ENCODE peak calls at places on chromosomes 12 and 14, in four cellular contexts. One of them, this sample, is unnamed.

GRCh38 chr14:94051115-94051514 is 25.0 kb downstream of the OTUB2 start:
- DNase-seq in H1: no peak
- DNase-seq in H9: peak
- DNase-seq in IMR-90: peak
- DNase-seq in this sample: peak

GRCh38 chr12:47817272-47818006 is 2.3 kb downstream of the HDAC7 start:
- DNase-seq in IMR-90: no peak
- DNase-seq in H9: no peak
- DNase-seq in H1: no peak
- DNase-seq in this sample: no peak

GRCh38 chr12:130765186-130765659 is 49.1 kb upstream of the RIMBP2 start:
- DNase-seq in H1: no peak
- DNase-seq in IMR-90: peak
- DNase-seq in H9: no peak
- DNase-seq in this sample: peak

GRCh38 chr12:21656931-21657335 is 709 bp downstream of the LDHB start:
- DNase-seq in IMR-90: peak
- DNase-seq in H1: no peak
- DNase-seq in H9: peak
- DNase-seq in this sample: peak

GRCh38 chr14:69090187-69090789 is 62.6 kb downstream of the DCAF5 start:
- DNase-seq in H9: peak
- DNase-seq in IMR-90: peak
- DNase-seq in H1: no peak
- DNase-seq in this sample: peak

GRCh38 chr12:56772625-56773024 is 9.5 kb downstream of the HSD17B6 start:
- DNase-seq in H9: no peak
- DNase-seq in IMR-90: no peak
- DNase-seq in H1: no peak
- DNase-seq in this sample: no peak

GRCh38 chr12:32568241-32568640 is 110.9 kb upstream of the DNM1L start:
- DNase-seq in IMR-90: peak
- DNase-seq in H1: no peak
- DNase-seq in H9: no peak
- DNase-seq in this sample: peak

GRCh38 chr14:22556021-22556989 is 32.7 kb downstream of the DAD1 start:
- DNase-seq in IMR-90: peak
- DNase-seq in H1: no peak
- DNase-seq in H9: no peak
- DNase-seq in this sample: no peak

GRCh38 chr14:91554535-91555332 is 44.6 kb upstream of the PPP4R3A start:
- DNase-seq in H1: no peak
- DNase-seq in IMR-90: no peak
- DNase-seq in H9: no peak
- DNase-seq in this sample: peak

GRCh38 chr14:72000907-72001306 is 68.7 kb downstream of the RGS6 start:
- DNase-seq in IMR-90: no peak
- DNase-seq in H9: no peak
- DNase-seq in H1: no peak
- DNase-seq in this sample: no peak

GRCh38 chr12:10503460-10503859 is 2.2 kb upstream of the EIF2S3B start:
- DNase-seq in H9: no peak
- DNase-seq in IMR-90: no peak
- DNase-seq in H1: no peak
- DNase-seq in this sample: no peak

GRCh38 chr12:103301642-103302620 is 193.8 kb downstream of the C12orf42 start:
- DNase-seq in H9: peak
- DNase-seq in H1: peak
- DNase-seq in IMR-90: no peak
- DNase-seq in this sample: peak

GRCh38 chr12:99983721-99984258 is 946 bp downstream of the ANKS1B start:
- DNase-seq in IMR-90: no peak
- DNase-seq in H9: peak
- DNase-seq in H1: peak
- DNase-seq in this sample: peak

GRCh38 chr12:26833692-26834168 is 736 bp upstream of the ITPR2 start:
- DNase-seq in IMR-90: peak
- DNase-seq in H9: peak
- DNase-seq in H1: peak
- DNase-seq in this sample: peak

GRCh38 chr12:1644523-1645438 is 15.8 kb downstream of the WNT5B start:
- DNase-seq in H1: no peak
- DNase-seq in H9: no peak
- DNase-seq in IMR-90: peak
- DNase-seq in this sample: no peak

GRCh38 chr14:52078093-52078492 is 9.2 kb upstream of the NID2 start:
- DNase-seq in H9: no peak
- DNase-seq in IMR-90: peak
- DNase-seq in H1: no peak
- DNase-seq in this sample: no peak

GRCh38 chr14:95215094-95215493 is 57.8 kb upstream of the DICER1 start:
- DNase-seq in H9: no peak
- DNase-seq in IMR-90: no peak
- DNase-seq in H1: no peak
- DNase-seq in this sample: no peak

GRCh38 chr12:43284441-43284840 is 267.6 kb downstream of the ADAMTS20 start:
- DNase-seq in H9: no peak
- DNase-seq in IMR-90: no peak
- DNase-seq in H1: no peak
- DNase-seq in this sample: no peak

GRCh38 chr12:75553865-75554555 is 42.6 kb upstream of the KRR1 start:
- DNase-seq in H9: no peak
- DNase-seq in IMR-90: peak
- DNase-seq in H1: no peak
- DNase-seq in this sample: peak

GRCh38 chr12:100574262-100575074 is 984 bp downstream of the GAS2L3 start:
- DNase-seq in H9: peak
- DNase-seq in H1: no peak
- DNase-seq in IMR-90: no peak
- DNase-seq in this sample: peak

GRCh38 chr14:68384335-68384734 is 408.5 kb downstream of the ZFP36L1 start:
- DNase-seq in H9: no peak
- DNase-seq in H1: no peak
- DNase-seq in IMR-90: no peak
- DNase-seq in this sample: no peak

GRCh38 chr12:75632452-75632851 is 121.0 kb upstream of the KRR1 start:
- DNase-seq in IMR-90: no peak
- DNase-seq in H1: no peak
- DNase-seq in H9: no peak
- DNase-seq in this sample: no peak

GRCh38 chr14:71694888-71695505 is 237.2 kb upstream of the RGS6 start:
- DNase-seq in H1: no peak
- DNase-seq in IMR-90: no peak
- DNase-seq in H9: no peak
- DNase-seq in this sample: no peak

GRCh38 chr14:55814064-55814463 is 234.1 kb downstream of the KTN1 start:
- DNase-seq in H1: no peak
- DNase-seq in H9: no peak
- DNase-seq in IMR-90: peak
- DNase-seq in this sample: no peak

GRCh38 chr14:52998376-52999010 is 47.6 kb upstream of the FERMT2 start:
- DNase-seq in H9: no peak
- DNase-seq in IMR-90: peak
- DNase-seq in H1: no peak
- DNase-seq in this sample: no peak

GRCh38 chr12:12927211-12928079 is 24.5 kb downstream of the GPRC5D start:
- DNase-seq in H9: no peak
- DNase-seq in H1: peak
- DNase-seq in IMR-90: peak
- DNase-seq in this sample: peak

GRCh38 chr14:81638656-81639055 is 105.0 kb upstream of the SEL1L start:
- DNase-seq in IMR-90: no peak
- DNase-seq in H9: no peak
- DNase-seq in H1: no peak
- DNase-seq in this sample: no peak

GRCh38 chr12:83807906-83808305 is 1104.7 kb downstream of the SLC6A15 start:
- DNase-seq in H1: no peak
- DNase-seq in IMR-90: no peak
- DNase-seq in H9: no peak
- DNase-seq in this sample: no peak

GRCh38 chr14:50763386-50764007 is 67.5 kb downstream of the NIN start:
- DNase-seq in H1: no peak
- DNase-seq in H9: no peak
- DNase-seq in IMR-90: peak
- DNase-seq in this sample: no peak

GRCh38 chr12:5155866-5156265 is 112.2 kb downstream of the KCNA5 start:
- DNase-seq in H9: no peak
- DNase-seq in IMR-90: no peak
- DNase-seq in H1: no peak
- DNase-seq in this sample: no peak

GRCh38 chr14:95185452-95186392 is 28.4 kb upstream of the DICER1 start:
- DNase-seq in IMR-90: peak
- DNase-seq in H9: no peak
- DNase-seq in H1: no peak
- DNase-seq in this sample: no peak

GRCh38 chr14:36317650-36318049 is 2.8 kb downstream of the MBIP start:
- DNase-seq in H9: no peak
- DNase-seq in IMR-90: peak
- DNase-seq in H1: no peak
- DNase-seq in this sample: no peak

GRCh38 chr12:107651867-107652449 is 33.6 kb upstream of the PWP1 start:
- DNase-seq in IMR-90: peak
- DNase-seq in H1: no peak
- DNase-seq in H9: no peak
- DNase-seq in this sample: no peak

GRCh38 chr12:59164991-59165718 is 244.9 kb upstream of the LRIG3 start:
- DNase-seq in H9: no peak
- DNase-seq in IMR-90: peak
- DNase-seq in H1: no peak
- DNase-seq in this sample: peak

GRCh38 chr12:54166543-54167499 is 22.0 kb downstream of the SMUG1 start:
- DNase-seq in IMR-90: no peak
- DNase-seq in H1: no peak
- DNase-seq in H9: no peak
- DNase-seq in this sample: no peak

GRCh38 chr12:12786716-12787601 is 1.5 kb downstream of the APOLD1 start:
- DNase-seq in H1: peak
- DNase-seq in H9: peak
- DNase-seq in IMR-90: peak
- DNase-seq in this sample: peak

DNA sequence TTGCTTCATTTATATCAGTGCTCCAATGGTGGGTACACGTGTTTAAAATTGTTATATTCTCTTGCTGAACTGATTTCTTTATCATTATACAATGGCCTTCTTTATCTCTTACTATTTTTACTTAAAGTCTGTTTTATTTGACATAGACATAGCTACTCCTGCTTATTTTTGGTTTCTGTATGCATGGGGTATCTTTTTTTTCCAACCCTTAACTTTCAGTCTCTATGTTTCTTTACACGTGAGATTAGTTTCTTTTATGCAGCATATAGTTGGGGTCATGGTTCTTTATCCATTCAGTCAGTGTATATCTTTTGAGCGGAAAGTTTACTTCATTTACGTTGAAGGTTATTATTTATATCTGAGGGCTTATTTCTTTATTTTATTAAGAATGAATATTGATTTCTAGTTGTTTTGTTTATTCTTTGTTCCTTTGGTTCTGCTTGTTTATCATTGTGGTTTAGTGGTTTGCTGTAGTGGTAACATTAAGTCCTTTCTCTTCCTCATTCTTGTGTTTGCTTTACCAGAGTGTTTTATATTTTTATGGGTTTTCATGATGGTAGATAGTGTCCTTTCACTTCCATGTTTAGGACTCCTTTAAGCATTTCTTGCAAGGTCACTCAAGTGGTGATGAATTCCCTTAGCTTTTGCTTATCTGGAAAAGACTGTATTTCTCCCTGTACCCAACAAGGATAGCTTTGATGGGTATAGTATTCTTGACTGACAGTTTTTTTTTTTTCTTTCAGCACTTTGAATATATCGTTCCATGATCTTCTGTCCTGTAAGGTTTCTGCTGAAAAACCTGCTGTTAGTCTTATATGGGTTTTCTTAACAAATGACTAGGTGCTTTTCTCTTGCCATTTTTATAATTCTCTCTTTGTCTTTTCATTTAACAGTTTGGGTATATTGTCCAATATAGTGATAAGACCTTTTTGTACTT is 38.3 kb upstream of the FAR2 start:
- DNase-seq in H9: no peak
- DNase-seq in IMR-90: no peak
- DNase-seq in H1: no peak
- DNase-seq in this sample: no peak
- H3K56ac ChIP-seq in H9: no peak
- H3K56ac ChIP-seq in IMR-90: no peak
- H3K56ac ChIP-seq in H1: no peak
- H3K56ac ChIP-seq in this sample: no peak

GRCh38 chr14:104087505-104087904 is 2.0 kb downstream of the ASPG start:
- DNase-seq in H9: no peak
- DNase-seq in IMR-90: no peak
- DNase-seq in H1: no peak
- DNase-seq in this sample: no peak
- H3K23ac ChIP-seq in H9: no peak
- H3K23ac ChIP-seq in IMR-90: no peak
- H3K23ac ChIP-seq in H1: no peak
- H3K23ac ChIP-seq in this sample: no peak

GRCh38 chr12:51441583-51441982 is 17.0 kb downstream of the SLC4A8 start:
- DNase-seq in IMR-90: peak
- DNase-seq in H9: no peak
- DNase-seq in H1: no peak
- DNase-seq in this sample: no peak
- H3K56ac ChIP-seq in IMR-90: no peak
- H3K56ac ChIP-seq in H9: no peak
- H3K56ac ChIP-seq in H1: no peak
- H3K56ac ChIP-seq in this sample: no peak

GRCh38 chr14:102212356-102212755 is 72.7 kb downstream of the WDR20 start:
- DNase-seq in IMR-90: no peak
- DNase-seq in H1: no peak
- DNase-seq in H9: no peak
- DNase-seq in this sample: no peak

GRCh38 chr14:102212845-102213244 is 73.1 kb downstream of the WDR20 start:
- DNase-seq in H9: no peak
- DNase-seq in IMR-90: no peak
- DNase-seq in H1: no peak
- DNase-seq in this sample: no peak

GRCh38 chr14:102209224-102209966 is 69.7 kb downstream of the WDR20 start:
- DNase-seq in IMR-90: peak
- DNase-seq in H1: peak
- DNase-seq in H9: no peak
- DNase-seq in this sample: peak

GRCh38 chr14:102210421-102211042 is 70.8 kb downstream of the WDR20 start:
- DNase-seq in H9: no peak
- DNase-seq in H1: no peak
- DNase-seq in IMR-90: no peak
- DNase-seq in this sample: no peak

GRCh38 chr14:102211240-102211639 is 71.5 kb downstream of the WDR20 start:
- DNase-seq in IMR-90: no peak
- DNase-seq in H1: no peak
- DNase-seq in H9: no peak
- DNase-seq in this sample: no peak
- H3K23ac ChIP-seq in IMR-90: no peak
- H3K23ac ChIP-seq in H1: no peak
- H3K23ac ChIP-seq in H9: no peak
- H3K23ac ChIP-seq in this sample: peak